ENCODE peak calls at places on chromosomes 11 and 22, in eight cellular contexts. One of them, this sample, is unnamed.

GRCh38 chr11:71465054-71465453 is 12.1 kb downstream of the NADSYN1 start:
- DNase-seq in endothelial cell: no peak
- DNase-seq in Calu3: no peak
- DNase-seq in PC-3: no peak
- DNase-seq in stomach: no peak
- DNase-seq in fibroblast of mammary gland: no peak
- DNase-seq in CD8-positive, alpha-beta T cell: no peak
- DNase-seq in fibroblast of the aortic adventitia: no peak
- DNase-seq in this sample: no peak

GRCh38 chr11:96215094-96215782 is 127.8 kb downstream of the MAML2 start:
- DNase-seq in endothelial cell: no peak
- DNase-seq in Calu3: no peak
- DNase-seq in PC-3: peak
- DNase-seq in stomach: no peak
- DNase-seq in fibroblast of mammary gland: peak
- DNase-seq in CD8-positive, alpha-beta T cell: peak
- DNase-seq in fibroblast of the aortic adventitia: peak
- DNase-seq in this sample: peak

GRCh38 chr22:46393791-46394333 is 58.3 kb downstream of the TRMU start:
- DNase-seq in endothelial cell: no peak
- DNase-seq in Calu3: no peak
- DNase-seq in PC-3: no peak
- DNase-seq in stomach: no peak
- DNase-seq in fibroblast of mammary gland: no peak
- DNase-seq in CD8-positive, alpha-beta T cell: no peak
- DNase-seq in fibroblast of the aortic adventitia: no peak
- DNase-seq in this sample: no peak

GRCh38 chr11:68038718-68039525 is at the start of gene TCIRG1:
- DNase-seq in endothelial cell: peak
- DNase-seq in Calu3: peak
- DNase-seq in PC-3: peak
- DNase-seq in stomach: peak
- DNase-seq in fibroblast of mammary gland: peak
- DNase-seq in CD8-positive, alpha-beta T cell: peak
- DNase-seq in fibroblast of the aortic adventitia: peak
- DNase-seq in this sample: peak

GRCh38 chr11:8168485-8169257 is at the start of gene RIC3:
- DNase-seq in endothelial cell: peak
- DNase-seq in Calu3: no peak
- DNase-seq in PC-3: no peak
- DNase-seq in stomach: peak
- DNase-seq in fibroblast of mammary gland: no peak
- DNase-seq in CD8-positive, alpha-beta T cell: peak
- DNase-seq in fibroblast of the aortic adventitia: no peak
- DNase-seq in this sample: peak

GRCh38 chr22:32695451-32695891 is 106.0 kb upstream of the TIMP3 start:
- DNase-seq in endothelial cell: no peak
- DNase-seq in Calu3: peak
- DNase-seq in PC-3: peak
- DNase-seq in stomach: no peak
- DNase-seq in fibroblast of mammary gland: peak
- DNase-seq in CD8-positive, alpha-beta T cell: no peak
- DNase-seq in fibroblast of the aortic adventitia: peak
- DNase-seq in this sample: no peak

GRCh38 chr11:39190751-39191150 is 2268.7 kb downstream of the LRRC4C start:
- DNase-seq in endothelial cell: no peak
- DNase-seq in Calu3: no peak
- DNase-seq in PC-3: no peak
- DNase-seq in stomach: no peak
- DNase-seq in fibroblast of mammary gland: no peak
- DNase-seq in CD8-positive, alpha-beta T cell: no peak
- DNase-seq in fibroblast of the aortic adventitia: no peak
- DNase-seq in this sample: no peak

GRCh38 chr11:132099692-132100091 is 729.3 kb downstream of the NTM start:
- DNase-seq in endothelial cell: peak
- DNase-seq in Calu3: no peak
- DNase-seq in PC-3: peak
- DNase-seq in stomach: no peak
- DNase-seq in fibroblast of mammary gland: peak
- DNase-seq in CD8-positive, alpha-beta T cell: no peak
- DNase-seq in fibroblast of the aortic adventitia: no peak
- DNase-seq in this sample: peak

GRCh38 chr11:69972351-69972802 is 105.7 kb upstream of the ANO1 start:
- DNase-seq in endothelial cell: no peak
- DNase-seq in Calu3: no peak
- DNase-seq in PC-3: no peak
- DNase-seq in stomach: no peak
- DNase-seq in fibroblast of mammary gland: no peak
- DNase-seq in CD8-positive, alpha-beta T cell: peak
- DNase-seq in fibroblast of the aortic adventitia: no peak
- DNase-seq in this sample: no peak

GRCh38 chr11:1335811-1336761 is 26.7 kb upstream of the TOLLIP start:
- DNase-seq in endothelial cell: peak
- DNase-seq in Calu3: no peak
- DNase-seq in PC-3: peak
- DNase-seq in stomach: peak
- DNase-seq in fibroblast of mammary gland: peak
- DNase-seq in CD8-positive, alpha-beta T cell: peak
- DNase-seq in fibroblast of the aortic adventitia: peak
- DNase-seq in this sample: peak

GRCh38 chr11:61974766-61975631 is 7.6 kb upstream of the FTH1 start:
- DNase-seq in endothelial cell: no peak
- DNase-seq in Calu3: no peak
- DNase-seq in PC-3: peak
- DNase-seq in stomach: peak
- DNase-seq in fibroblast of mammary gland: no peak
- DNase-seq in CD8-positive, alpha-beta T cell: no peak
- DNase-seq in fibroblast of the aortic adventitia: peak
- DNase-seq in this sample: no peak

GRCh38 chr11:1390603-1391164 is 950 bp downstream of the BRSK2 start:
- DNase-seq in endothelial cell: peak
- DNase-seq in Calu3: no peak
- DNase-seq in PC-3: no peak
- DNase-seq in stomach: no peak
- DNase-seq in fibroblast of mammary gland: no peak
- DNase-seq in CD8-positive, alpha-beta T cell: no peak
- DNase-seq in fibroblast of the aortic adventitia: no peak
- DNase-seq in this sample: no peak

GRCh38 chr11:111309516-111309915 is 11.2 kb downstream of the POU2AF3 start:
- DNase-seq in endothelial cell: no peak
- DNase-seq in Calu3: no peak
- DNase-seq in PC-3: no peak
- DNase-seq in stomach: no peak
- DNase-seq in fibroblast of mammary gland: no peak
- DNase-seq in CD8-positive, alpha-beta T cell: no peak
- DNase-seq in fibroblast of the aortic adventitia: no peak
- DNase-seq in this sample: no peak

GRCh38 chr11:112085822-112086421 is 634 bp downstream of the TIMM8B start:
- DNase-seq in endothelial cell: no peak
- DNase-seq in Calu3: peak
- DNase-seq in PC-3: peak
- DNase-seq in stomach: no peak
- DNase-seq in fibroblast of mammary gland: peak
- DNase-seq in CD8-positive, alpha-beta T cell: peak
- DNase-seq in fibroblast of the aortic adventitia: no peak
- DNase-seq in this sample: peak

GRCh38 chr22:18970180-18970947 is 34.3 kb upstream of the PRODH start:
- DNase-seq in endothelial cell: peak
- DNase-seq in Calu3: peak
- DNase-seq in PC-3: no peak
- DNase-seq in stomach: no peak
- DNase-seq in fibroblast of mammary gland: no peak
- DNase-seq in CD8-positive, alpha-beta T cell: no peak
- DNase-seq in fibroblast of the aortic adventitia: no peak
- DNase-seq in this sample: peak

GRCh38 chr11:100890779-100891178 is 203.7 kb downstream of the ARHGAP42 start:
- DNase-seq in endothelial cell: no peak
- DNase-seq in Calu3: no peak
- DNase-seq in PC-3: peak
- DNase-seq in stomach: no peak
- DNase-seq in fibroblast of mammary gland: peak
- DNase-seq in CD8-positive, alpha-beta T cell: no peak
- DNase-seq in fibroblast of the aortic adventitia: peak
- DNase-seq in this sample: no peak

GRCh38 chr11:58742981-58743880 is 11.5 kb upstream of the GLYAT start:
- DNase-seq in endothelial cell: no peak
- DNase-seq in Calu3: no peak
- DNase-seq in PC-3: no peak
- DNase-seq in stomach: no peak
- DNase-seq in fibroblast of mammary gland: no peak
- DNase-seq in CD8-positive, alpha-beta T cell: no peak
- DNase-seq in fibroblast of the aortic adventitia: no peak
- DNase-seq in this sample: no peak
- TF ChIP-seq CTCF in endothelial cell: no peak
- TF ChIP-seq CTCF in Calu3: no peak
- TF ChIP-seq CTCF in PC-3: peak
- TF ChIP-seq CTCF in stomach: no peak
- TF ChIP-seq CTCF in fibroblast of mammary gland: peak
- TF ChIP-seq CTCF in CD8-positive, alpha-beta T cell: no peak
- TF ChIP-seq CTCF in fibroblast of the aortic adventitia: peak
- TF ChIP-seq CTCF in this sample: no peak

GRCh38 chr22:22408731-22409696 is 99.5 kb downstream of the ZNF280B start:
- DNase-seq in endothelial cell: peak
- DNase-seq in Calu3: peak
- DNase-seq in PC-3: peak
- DNase-seq in stomach: no peak
- DNase-seq in fibroblast of mammary gland: peak
- DNase-seq in CD8-positive, alpha-beta T cell: no peak
- DNase-seq in fibroblast of the aortic adventitia: peak
- DNase-seq in this sample: peak
- TF ChIP-seq CTCF in endothelial cell: peak
- TF ChIP-seq CTCF in Calu3: no peak
- TF ChIP-seq CTCF in PC-3: peak
- TF ChIP-seq CTCF in stomach: no peak
- TF ChIP-seq CTCF in fibroblast of mammary gland: peak
- TF ChIP-seq CTCF in CD8-positive, alpha-beta T cell: no peak
- TF ChIP-seq CTCF in fibroblast of the aortic adventitia: peak
- TF ChIP-seq CTCF in this sample: peak

DNA sequence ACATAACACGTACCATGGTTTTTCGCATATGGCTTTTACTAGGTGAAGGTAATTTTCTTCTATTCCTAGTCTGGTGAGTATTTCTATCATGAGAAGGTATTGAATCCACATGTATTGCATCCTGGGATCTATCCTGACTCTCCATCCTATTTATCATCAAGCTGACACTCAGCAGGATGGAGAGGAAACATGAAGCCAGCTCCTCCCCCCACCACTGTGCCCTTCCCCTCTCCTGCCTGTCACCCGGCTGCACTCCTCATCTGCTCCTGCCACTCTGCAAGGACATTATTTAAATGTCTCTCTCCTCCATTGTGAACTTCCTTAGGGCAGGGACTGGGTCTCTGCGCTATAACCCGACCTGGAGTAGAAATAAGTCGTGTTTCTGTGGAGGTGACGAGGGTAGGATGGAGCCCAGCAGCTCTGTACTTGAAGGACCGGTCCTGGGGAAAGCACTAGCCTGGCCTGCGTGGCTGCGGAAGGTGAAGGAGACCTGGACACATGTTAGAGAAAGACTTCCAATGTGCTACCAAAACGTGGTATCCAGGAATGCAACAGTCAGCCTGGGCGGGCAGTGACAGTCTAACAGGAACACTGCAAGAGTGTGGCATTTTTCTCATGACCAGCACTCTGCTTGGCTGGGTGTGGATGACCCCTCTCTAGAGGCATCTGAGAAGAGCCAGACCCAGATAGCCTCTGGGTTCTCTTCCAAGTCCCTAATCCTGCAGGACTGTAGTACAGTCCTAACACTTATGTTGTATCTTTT is 111.2 kb downstream of the MICAL3 start:
- DNase-seq in endothelial cell: no peak
- DNase-seq in Calu3: no peak
- DNase-seq in PC-3: no peak
- DNase-seq in stomach: no peak
- DNase-seq in fibroblast of mammary gland: no peak
- DNase-seq in CD8-positive, alpha-beta T cell: no peak
- DNase-seq in fibroblast of the aortic adventitia: no peak
- DNase-seq in this sample: no peak
- TF ChIP-seq CTCF in endothelial cell: no peak
- TF ChIP-seq CTCF in Calu3: no peak
- TF ChIP-seq CTCF in PC-3: no peak
- TF ChIP-seq CTCF in stomach: no peak
- TF ChIP-seq CTCF in fibroblast of mammary gland: no peak
- TF ChIP-seq CTCF in CD8-positive, alpha-beta T cell: no peak
- TF ChIP-seq CTCF in fibroblast of the aortic adventitia: no peak
- TF ChIP-seq CTCF in this sample: no peak

GRCh38 chr22:29301716-29302401 is 4.6 kb upstream of the GAS2L1 start:
- DNase-seq in endothelial cell: no peak
- DNase-seq in Calu3: no peak
- DNase-seq in PC-3: no peak
- DNase-seq in stomach: no peak
- DNase-seq in fibroblast of mammary gland: no peak
- DNase-seq in CD8-positive, alpha-beta T cell: no peak
- DNase-seq in fibroblast of the aortic adventitia: no peak
- DNase-seq in this sample: no peak
- TF ChIP-seq CTCF in endothelial cell: no peak
- TF ChIP-seq CTCF in Calu3: no peak
- TF ChIP-seq CTCF in PC-3: no peak
- TF ChIP-seq CTCF in stomach: no peak
- TF ChIP-seq CTCF in fibroblast of mammary gland: no peak
- TF ChIP-seq CTCF in CD8-positive, alpha-beta T cell: no peak
- TF ChIP-seq CTCF in fibroblast of the aortic adventitia: no peak
- TF ChIP-seq CTCF in this sample: no peak

DNA sequence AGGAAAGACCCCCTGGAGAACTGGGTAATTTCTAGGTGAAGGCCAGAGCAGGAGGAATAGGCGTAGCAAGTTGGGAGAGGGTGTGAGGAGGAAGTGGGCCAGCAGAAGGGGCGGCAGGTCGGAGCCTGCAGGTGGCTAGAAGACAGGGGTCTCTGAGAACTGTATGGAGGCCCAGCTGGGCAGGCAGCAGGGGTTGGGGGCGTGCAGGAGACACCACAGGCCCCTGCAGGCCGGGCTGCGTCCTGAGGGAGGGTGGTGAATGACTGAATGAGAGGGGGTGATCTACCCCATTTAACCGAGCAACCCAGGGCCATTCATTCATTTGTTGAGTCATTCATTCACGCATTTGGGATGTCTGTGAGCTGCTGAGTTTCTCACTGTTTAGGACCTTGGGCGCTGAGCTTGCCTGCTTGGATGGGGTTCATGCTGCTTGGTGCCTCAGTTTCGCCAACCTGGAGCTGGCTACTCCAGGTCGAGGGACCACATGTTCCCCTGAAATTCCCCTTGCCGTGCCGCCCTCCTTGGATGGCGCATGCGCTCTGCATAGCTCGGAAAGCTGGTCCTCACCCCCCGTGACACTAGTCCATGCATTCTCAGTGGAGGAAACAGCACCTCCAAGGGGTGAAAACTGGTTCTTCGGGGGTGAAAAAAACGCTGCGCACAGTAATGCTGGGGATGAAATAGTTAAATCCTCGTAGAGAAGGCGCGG is 15.6 kb downstream of the MPPED1 start:
- DNase-seq in endothelial cell: no peak
- DNase-seq in Calu3: no peak
- DNase-seq in PC-3: no peak
- DNase-seq in stomach: no peak
- DNase-seq in fibroblast of mammary gland: no peak
- DNase-seq in CD8-positive, alpha-beta T cell: no peak
- DNase-seq in fibroblast of the aortic adventitia: no peak
- DNase-seq in this sample: no peak
- TF ChIP-seq CTCF in endothelial cell: peak
- TF ChIP-seq CTCF in Calu3: no peak
- TF ChIP-seq CTCF in PC-3: no peak
- TF ChIP-seq CTCF in stomach: no peak
- TF ChIP-seq CTCF in fibroblast of mammary gland: no peak
- TF ChIP-seq CTCF in CD8-positive, alpha-beta T cell: no peak
- TF ChIP-seq CTCF in fibroblast of the aortic adventitia: no peak
- TF ChIP-seq CTCF in this sample: no peak

This sample was measured in GM13976.